ENCODE peak calls at places on chromosomes 7 and 10, in eight cellular contexts. One of them, this sample, is unnamed.

GRCh38 chr10:32054087-32054486 is 2.1 kb downstream of the KIF5B start:
- DNase-seq in K562: no peak
- DNase-seq in A549: no peak
- DNase-seq in HCT116: no peak
- DNase-seq in H1: no peak
- DNase-seq in HepG2: peak
- DNase-seq in endothelial cell of umbilical vein: peak
- DNase-seq in GM12878: no peak
- DNase-seq in this sample: peak

GRCh38 chr10:30463944-30464451 is 30.0 kb downstream of the MAP3K8 start:
- DNase-seq in K562: no peak
- DNase-seq in A549: no peak
- DNase-seq in HCT116: peak
- DNase-seq in H1: no peak
- DNase-seq in HepG2: no peak
- DNase-seq in endothelial cell of umbilical vein: no peak
- DNase-seq in GM12878: no peak
- DNase-seq in this sample: no peak

GRCh38 chr7:69782917-69783684 is 184.8 kb downstream of the AUTS2 start:
- DNase-seq in K562: no peak
- DNase-seq in A549: no peak
- DNase-seq in HCT116: no peak
- DNase-seq in H1: no peak
- DNase-seq in HepG2: no peak
- DNase-seq in endothelial cell of umbilical vein: no peak
- DNase-seq in GM12878: no peak
- DNase-seq in this sample: no peak

GRCh38 chr10:121418126-121418777 is 180.0 kb downstream of the FGFR2 start:
- DNase-seq in K562: no peak
- DNase-seq in A549: no peak
- DNase-seq in HCT116: peak
- DNase-seq in H1: no peak
- DNase-seq in HepG2: no peak
- DNase-seq in endothelial cell of umbilical vein: no peak
- DNase-seq in GM12878: no peak
- DNase-seq in this sample: peak

GRCh38 chr7:133676805-133677370 is 424.0 kb downstream of the EXOC4 start:
- DNase-seq in K562: no peak
- DNase-seq in A549: no peak
- DNase-seq in HCT116: no peak
- DNase-seq in H1: no peak
- DNase-seq in HepG2: no peak
- DNase-seq in endothelial cell of umbilical vein: peak
- DNase-seq in GM12878: no peak
- DNase-seq in this sample: no peak

GRCh38 chr10:103045961-103046360 is 127.9 kb downstream of the CNNM2 start:
- DNase-seq in K562: no peak
- DNase-seq in A549: no peak
- DNase-seq in HCT116: no peak
- DNase-seq in H1: no peak
- DNase-seq in HepG2: no peak
- DNase-seq in endothelial cell of umbilical vein: no peak
- DNase-seq in GM12878: no peak
- DNase-seq in this sample: no peak

GRCh38 chr7:73521636-73522080 is 435 bp downstream of the BAZ1B start:
- DNase-seq in K562: peak
- DNase-seq in A549: peak
- DNase-seq in HCT116: no peak
- DNase-seq in H1: no peak
- DNase-seq in HepG2: peak
- DNase-seq in endothelial cell of umbilical vein: no peak
- DNase-seq in GM12878: no peak
- DNase-seq in this sample: no peak

GRCh38 chr10:35025916-35026315 is 64.2 kb downstream of the CUL2 start:
- DNase-seq in K562: no peak
- DNase-seq in A549: no peak
- DNase-seq in HCT116: no peak
- DNase-seq in H1: no peak
- DNase-seq in HepG2: no peak
- DNase-seq in endothelial cell of umbilical vein: no peak
- DNase-seq in GM12878: no peak
- DNase-seq in this sample: no peak

GRCh38 chr10:71684356-71685173 is 35.0 kb downstream of the C10orf105 start:
- DNase-seq in K562: peak
- DNase-seq in A549: no peak
- DNase-seq in HCT116: peak
- DNase-seq in H1: no peak
- DNase-seq in HepG2: no peak
- DNase-seq in endothelial cell of umbilical vein: no peak
- DNase-seq in GM12878: no peak
- DNase-seq in this sample: peak

GRCh38 chr7:68792351-68792750 is 805.9 kb upstream of the AUTS2 start:
- DNase-seq in K562: no peak
- DNase-seq in A549: no peak
- DNase-seq in HCT116: no peak
- DNase-seq in H1: no peak
- DNase-seq in HepG2: no peak
- DNase-seq in endothelial cell of umbilical vein: no peak
- DNase-seq in GM12878: no peak
- DNase-seq in this sample: no peak

GRCh38 chr7:83947260-83947659 is 247.3 kb downstream of the SEMA3A start:
- DNase-seq in K562: peak
- DNase-seq in A549: peak
- DNase-seq in HCT116: peak
- DNase-seq in H1: peak
- DNase-seq in HepG2: peak
- DNase-seq in endothelial cell of umbilical vein: no peak
- DNase-seq in GM12878: no peak
- DNase-seq in this sample: peak

GRCh38 chr7:141073641-141074161 is at the start of gene TMEM178B:
- DNase-seq in K562: no peak
- DNase-seq in A549: no peak
- DNase-seq in HCT116: no peak
- DNase-seq in H1: no peak
- DNase-seq in HepG2: no peak
- DNase-seq in endothelial cell of umbilical vein: no peak
- DNase-seq in GM12878: no peak
- DNase-seq in this sample: no peak

GRCh38 chr10:133257489-133258065 is 19.1 kb downstream of the ADAM8 start:
- DNase-seq in K562: peak
- DNase-seq in A549: peak
- DNase-seq in HCT116: no peak
- DNase-seq in H1: no peak
- DNase-seq in HepG2: no peak
- DNase-seq in endothelial cell of umbilical vein: peak
- DNase-seq in GM12878: no peak
- DNase-seq in this sample: peak

GRCh38 chr7:90246184-90246583 is 1.2 kb downstream of the CFAP69 start:
- DNase-seq in K562: no peak
- DNase-seq in A549: no peak
- DNase-seq in HCT116: no peak
- DNase-seq in H1: no peak
- DNase-seq in HepG2: no peak
- DNase-seq in endothelial cell of umbilical vein: no peak
- DNase-seq in GM12878: no peak
- DNase-seq in this sample: no peak

GRCh38 chr7:24879281-24879680 is 100.7 kb downstream of the OSBPL3 start:
- DNase-seq in K562: peak
- DNase-seq in A549: no peak
- DNase-seq in HCT116: no peak
- DNase-seq in H1: no peak
- DNase-seq in HepG2: no peak
- DNase-seq in endothelial cell of umbilical vein: no peak
- DNase-seq in GM12878: no peak
- DNase-seq in this sample: no peak

GRCh38 chr10:123081896-123082295 is 53.9 kb upstream of the HMX3 start:
- DNase-seq in K562: no peak
- DNase-seq in A549: no peak
- DNase-seq in HCT116: no peak
- DNase-seq in H1: no peak
- DNase-seq in HepG2: no peak
- DNase-seq in endothelial cell of umbilical vein: no peak
- DNase-seq in GM12878: no peak
- DNase-seq in this sample: no peak

GRCh38 chr7:140033779-140034363 is 28.9 kb downstream of the PARP12 start:
- DNase-seq in K562: no peak
- DNase-seq in A549: no peak
- DNase-seq in HCT116: no peak
- DNase-seq in H1: no peak
- DNase-seq in HepG2: no peak
- DNase-seq in endothelial cell of umbilical vein: no peak
- DNase-seq in GM12878: no peak
- DNase-seq in this sample: no peak

GRCh38 chr10:102596506-102596971 is 47.7 kb upstream of the TRIM8 start:
- DNase-seq in K562: peak
- DNase-seq in A549: peak
- DNase-seq in HCT116: peak
- DNase-seq in H1: no peak
- DNase-seq in HepG2: peak
- DNase-seq in endothelial cell of umbilical vein: peak
- DNase-seq in GM12878: no peak
- DNase-seq in this sample: peak

GRCh38 chr7:107446988-107447387 is 22.9 kb upstream of the GPR22 start:
- DNase-seq in K562: no peak
- DNase-seq in A549: no peak
- DNase-seq in HCT116: no peak
- DNase-seq in H1: no peak
- DNase-seq in HepG2: no peak
- DNase-seq in endothelial cell of umbilical vein: no peak
- DNase-seq in GM12878: no peak
- DNase-seq in this sample: no peak

GRCh38 chr7:73717991-73718405 is 1.5 kb downstream of the STX1A start:
- DNase-seq in K562: no peak
- DNase-seq in A549: no peak
- DNase-seq in HCT116: peak
- DNase-seq in H1: no peak
- DNase-seq in HepG2: no peak
- DNase-seq in endothelial cell of umbilical vein: peak
- DNase-seq in GM12878: no peak
- DNase-seq in this sample: peak

DNA sequence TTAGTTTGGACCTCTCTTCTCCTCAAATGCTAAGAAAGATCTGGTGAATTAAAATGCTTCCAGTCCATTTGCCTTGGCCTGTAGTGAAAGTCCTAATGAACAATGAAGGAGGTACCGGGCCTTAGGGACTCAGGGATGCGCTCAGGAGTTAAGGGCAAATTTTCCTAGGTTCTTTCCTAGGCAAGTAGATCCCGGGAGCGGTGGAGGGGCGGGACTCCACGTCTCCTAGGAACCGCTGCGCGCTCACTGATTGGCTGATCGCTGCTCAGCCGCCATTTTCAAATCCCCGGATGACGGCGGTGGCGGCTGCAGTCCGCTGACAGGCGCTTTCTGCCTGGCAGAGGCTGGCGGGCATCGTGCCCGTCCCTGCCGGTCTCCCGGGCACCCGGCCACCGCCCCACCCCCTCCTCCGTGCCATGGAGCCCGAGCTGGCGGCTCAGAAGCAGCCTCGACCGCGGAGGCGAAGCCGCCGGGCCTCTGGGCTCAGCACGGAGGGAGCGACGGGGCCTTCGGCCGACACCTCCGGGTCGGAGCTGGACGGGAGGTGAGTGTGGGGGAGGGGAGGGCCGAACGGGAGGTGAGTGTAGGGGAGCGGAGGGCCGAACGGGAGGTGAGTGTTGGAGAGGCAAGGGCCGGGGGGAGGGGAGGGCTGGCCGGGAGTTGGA is at the start of gene NET1:
- DNase-seq in K562: peak
- DNase-seq in A549: peak
- DNase-seq in HCT116: peak
- DNase-seq in H1: peak
- DNase-seq in HepG2: peak
- DNase-seq in endothelial cell of umbilical vein: peak
- DNase-seq in GM12878: peak
- DNase-seq in this sample: peak
- TF ChIP-seq POLR2A in K562: peak
- TF ChIP-seq POLR2A in A549: peak
- TF ChIP-seq POLR2A in HCT116: no peak
- TF ChIP-seq POLR2A in H1: peak
- TF ChIP-seq POLR2A in HepG2: peak
- TF ChIP-seq POLR2A in endothelial cell of umbilical vein: no peak
- TF ChIP-seq POLR2A in GM12878: peak
- TF ChIP-seq POLR2A in this sample: peak

GRCh38 chr7:156131881-156132280 is 319.6 kb upstream of the SHH start:
- DNase-seq in K562: no peak
- DNase-seq in A549: no peak
- DNase-seq in HCT116: no peak
- DNase-seq in H1: no peak
- DNase-seq in HepG2: no peak
- DNase-seq in endothelial cell of umbilical vein: no peak
- DNase-seq in GM12878: no peak
- DNase-seq in this sample: no peak
- TF ChIP-seq CTCF in K562: no peak
- TF ChIP-seq CTCF in A549: no peak
- TF ChIP-seq CTCF in HCT116: no peak
- TF ChIP-seq CTCF in H1: no peak
- TF ChIP-seq CTCF in HepG2: no peak
- TF ChIP-seq CTCF in endothelial cell of umbilical vein: no peak
- TF ChIP-seq CTCF in GM12878: no peak
- TF ChIP-seq CTCF in this sample: no peak

DNA sequence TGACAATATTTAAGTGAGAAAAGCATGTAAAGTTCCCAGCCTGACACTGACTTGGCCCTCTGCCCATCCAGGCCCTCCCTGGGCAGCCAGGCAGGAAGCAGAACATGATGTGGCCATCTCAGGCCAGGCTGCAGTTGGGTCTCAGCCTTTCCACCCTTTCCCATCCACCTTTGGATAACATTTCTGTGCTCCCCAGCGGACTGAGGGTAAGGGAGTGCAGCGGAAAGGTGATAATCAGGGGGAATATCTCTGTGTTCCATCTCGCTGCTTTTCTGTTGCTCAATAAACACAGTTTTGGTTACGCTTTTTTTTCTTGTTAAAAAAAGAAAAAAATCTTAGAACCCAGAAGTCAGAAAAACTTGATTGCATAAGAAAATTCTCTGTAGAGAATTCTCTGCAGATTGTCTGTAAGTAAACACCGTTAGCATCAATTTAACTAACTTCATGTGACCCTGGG is 37.2 kb upstream of the TARP start:
- DNase-seq in K562: no peak
- DNase-seq in A549: no peak
- DNase-seq in HCT116: no peak
- DNase-seq in H1: no peak
- DNase-seq in HepG2: no peak
- DNase-seq in endothelial cell of umbilical vein: peak
- DNase-seq in GM12878: no peak
- DNase-seq in this sample: peak
- TF ChIP-seq MAX in K562: no peak
- TF ChIP-seq MAX in A549: no peak
- TF ChIP-seq MAX in HCT116: no peak
- TF ChIP-seq MAX in H1: no peak
- TF ChIP-seq MAX in HepG2: no peak
- TF ChIP-seq MAX in endothelial cell of umbilical vein: no peak
- TF ChIP-seq MAX in GM12878: no peak
- TF ChIP-seq MAX in this sample: peak

DNA sequence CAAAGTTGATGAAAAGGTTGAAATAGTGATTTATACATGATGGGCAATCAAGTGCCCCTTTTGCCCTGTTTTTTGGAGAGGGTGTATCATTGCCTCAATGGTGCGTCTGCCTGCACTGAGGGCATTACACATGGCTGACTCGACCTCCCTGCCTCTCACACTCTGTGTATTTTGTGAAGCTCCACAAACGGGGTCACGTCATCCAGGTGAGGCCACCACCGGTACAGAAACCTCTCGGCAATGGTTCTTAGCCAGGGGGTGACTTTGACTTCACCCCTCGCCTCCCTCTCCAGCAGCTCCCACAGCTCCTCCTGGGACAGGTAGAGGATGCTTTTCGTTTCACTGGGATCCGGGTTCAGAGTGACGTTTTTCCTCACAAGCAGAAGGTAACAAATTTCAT is 6.3 kb downstream of the IDI2 start:
- DNase-seq in K562: no peak
- DNase-seq in A549: no peak
- DNase-seq in HCT116: no peak
- DNase-seq in H1: no peak
- DNase-seq in HepG2: no peak
- DNase-seq in endothelial cell of umbilical vein: no peak
- DNase-seq in GM12878: no peak
- DNase-seq in this sample: no peak
- TF ChIP-seq POLR2A in K562: peak
- TF ChIP-seq POLR2A in A549: no peak
- TF ChIP-seq POLR2A in HCT116: no peak
- TF ChIP-seq POLR2A in H1: peak
- TF ChIP-seq POLR2A in HepG2: no peak
- TF ChIP-seq POLR2A in endothelial cell of umbilical vein: no peak
- TF ChIP-seq POLR2A in GM12878: peak
- TF ChIP-seq POLR2A in this sample: no peak